ENCODE peak calls at places on chromosomes 4 and X, in four cellular contexts. One of them, this sample, is unnamed.

GRCh38 chr4:114005569-114006442 is 26.4 kb upstream of the ARSJ start:
- DNase-seq in activated B cell treated with CpG ODN at 0.5 μM for 24 hours: no peak
- DNase-seq in mucosa of descending colon: no peak
- DNase-seq in naive thymus-derived CD8-positive, alpha-beta T cell: no peak
- DNase-seq in this sample: no peak

GRCh38 chrX:11499076-11500044 is 166.4 kb downstream of the ARHGAP6 start:
- DNase-seq in naive thymus-derived CD8-positive, alpha-beta T cell: no peak
- DNase-seq in activated B cell treated with CpG ODN at 0.5 μM for 24 hours: no peak
- DNase-seq in mucosa of descending colon: no peak
- DNase-seq in this sample: no peak

GRCh38 chr4:184459413-184459812 is 14.9 kb downstream of the IRF2 start:
- DNase-seq in mucosa of descending colon: no peak
- DNase-seq in naive thymus-derived CD8-positive, alpha-beta T cell: no peak
- DNase-seq in activated B cell treated with CpG ODN at 0.5 μM for 24 hours: no peak
- DNase-seq in this sample: no peak

GRCh38 chr4:180380733-180381132 is 1862.5 kb upstream of the TENM3 start:
- DNase-seq in mucosa of descending colon: no peak
- DNase-seq in activated B cell treated with CpG ODN at 0.5 μM for 24 hours: no peak
- DNase-seq in naive thymus-derived CD8-positive, alpha-beta T cell: no peak
- DNase-seq in this sample: no peak

GRCh38 chr4:8838296-8838695 is 33.3 kb downstream of the HMX1 start:
- DNase-seq in mucosa of descending colon: no peak
- DNase-seq in naive thymus-derived CD8-positive, alpha-beta T cell: no peak
- DNase-seq in activated B cell treated with CpG ODN at 0.5 μM for 24 hours: no peak
- DNase-seq in this sample: no peak

GRCh38 chr4:95701500-95701899 is 138.4 kb upstream of the PDHA2 start:
- DNase-seq in activated B cell treated with CpG ODN at 0.5 μM for 24 hours: no peak
- DNase-seq in naive thymus-derived CD8-positive, alpha-beta T cell: no peak
- DNase-seq in mucosa of descending colon: no peak
- DNase-seq in this sample: no peak

GRCh38 chr4:187475901-187476300 is 519.7 kb upstream of the ZFP42 start:
- DNase-seq in activated B cell treated with CpG ODN at 0.5 μM for 24 hours: no peak
- DNase-seq in mucosa of descending colon: no peak
- DNase-seq in naive thymus-derived CD8-positive, alpha-beta T cell: no peak
- DNase-seq in this sample: no peak

GRCh38 chr4:77821775-77822174 is 2.6 kb upstream of the CNOT6L start:
- DNase-seq in mucosa of descending colon: no peak
- DNase-seq in activated B cell treated with CpG ODN at 0.5 μM for 24 hours: no peak
- DNase-seq in naive thymus-derived CD8-positive, alpha-beta T cell: no peak
- DNase-seq in this sample: no peak

GRCh38 chrX:78388663-78389062 is 61.3 kb upstream of the CYSLTR1 start:
- DNase-seq in naive thymus-derived CD8-positive, alpha-beta T cell: no peak
- DNase-seq in activated B cell treated with CpG ODN at 0.5 μM for 24 hours: no peak
- DNase-seq in mucosa of descending colon: no peak
- DNase-seq in this sample: no peak

GRCh38 chr4:73864365-73864764 is 4.8 kb upstream of the CXCL1 start:
- DNase-seq in mucosa of descending colon: no peak
- DNase-seq in activated B cell treated with CpG ODN at 0.5 μM for 24 hours: no peak
- DNase-seq in naive thymus-derived CD8-positive, alpha-beta T cell: no peak
- DNase-seq in this sample: no peak

GRCh38 chr4:141290771-141291170 is 70.1 kb downstream of the ZNF330 start:
- DNase-seq in activated B cell treated with CpG ODN at 0.5 μM for 24 hours: no peak
- DNase-seq in mucosa of descending colon: no peak
- DNase-seq in naive thymus-derived CD8-positive, alpha-beta T cell: no peak
- DNase-seq in this sample: no peak

GRCh38 chrX:24184018-24184417 is 34.5 kb downstream of the ZFX start:
- DNase-seq in mucosa of descending colon: no peak
- DNase-seq in naive thymus-derived CD8-positive, alpha-beta T cell: no peak
- DNase-seq in activated B cell treated with CpG ODN at 0.5 μM for 24 hours: no peak
- DNase-seq in this sample: no peak

GRCh38 chr4:1215347-1216075 is 33.4 kb downstream of the CTBP1 start:
- DNase-seq in mucosa of descending colon: peak; percentile 73
- DNase-seq in naive thymus-derived CD8-positive, alpha-beta T cell: no peak
- DNase-seq in activated B cell treated with CpG ODN at 0.5 μM for 24 hours: no peak
- DNase-seq in this sample: no peak

GRCh38 chrX:73850124-73851013 is 287.4 kb downstream of the CHIC1 start:
- DNase-seq in mucosa of descending colon: peak; percentile 59
- DNase-seq in naive thymus-derived CD8-positive, alpha-beta T cell: no peak
- DNase-seq in activated B cell treated with CpG ODN at 0.5 μM for 24 hours: no peak
- DNase-seq in this sample: no peak

GRCh38 chr4:121370729-121371325 is 10.0 kb downstream of the QRFPR start:
- DNase-seq in activated B cell treated with CpG ODN at 0.5 μM for 24 hours: no peak
- DNase-seq in mucosa of descending colon: no peak
- DNase-seq in naive thymus-derived CD8-positive, alpha-beta T cell: no peak
- DNase-seq in this sample: peak; percentile 5

GRCh38 chr4:87865960-87866598 is 33.3 kb downstream of the MEPE start:
- DNase-seq in activated B cell treated with CpG ODN at 0.5 μM for 24 hours: no peak
- DNase-seq in mucosa of descending colon: no peak
- DNase-seq in naive thymus-derived CD8-positive, alpha-beta T cell: no peak
- DNase-seq in this sample: no peak

GRCh38 chrX:40474205-40474626 is 106.6 kb upstream of the ATP6AP2 start:
- DNase-seq in mucosa of descending colon: no peak
- DNase-seq in naive thymus-derived CD8-positive, alpha-beta T cell: no peak
- DNase-seq in activated B cell treated with CpG ODN at 0.5 μM for 24 hours: no peak
- DNase-seq in this sample: no peak

GRCh38 chrX:85303544-85303943 is 59.8 kb downstream of the ZNF711 start:
- DNase-seq in activated B cell treated with CpG ODN at 0.5 μM for 24 hours: no peak
- DNase-seq in mucosa of descending colon: no peak
- DNase-seq in naive thymus-derived CD8-positive, alpha-beta T cell: no peak
- DNase-seq in this sample: no peak